ENCODE peak calls at places on chromosomes 13 and 19, in five cellular contexts. O, Y, Z, T and S are unnamed samples.

GRCh38 chr13:77894743-77895142 is 23.9 kb downstream of the EDNRB start:
- DNase-seq in O (no peak), Y (no peak), Z (no peak), T (no peak), S (no peak)

GRCh38 chr13:50840327-50840726 is 3.2 kb downstream of the DLEU7 start:
- DNase-seq in O (no peak), Y (no peak), Z (no peak), T (no peak), S (no peak)

GRCh38 chr19:58001895-58002369 is 688 bp downstream of the ZNF606 start:
- DNase-seq in O (no peak), Y (no peak), Z (no peak), T (no peak), S (no peak)

GRCh38 chr19:39038098-39038497 is 5.7 kb upstream of the FBXO27 start:
- DNase-seq in O (no peak), Y (peak; percentile 61), Z (no peak), T (no peak), S (no peak)

GRCh38 chr13:30038884-30039283 is 188.5 kb upstream of the UBL3 start:
- DNase-seq in O (no peak), Y (peak; percentile 41), Z (no peak), T (no peak), S (no peak)

GRCh38 chr13:50229935-50230334 is 214.7 kb downstream of the KCNRG start:
- DNase-seq in O (no peak), Y (peak; percentile 46), Z (no peak), T (no peak), S (no peak)

GRCh38 chr19:46392252-46392801 is 21.0 kb downstream of the CCDC8 start:
- DNase-seq in O (no peak), Y (peak; percentile 73), Z (peak; percentile 49), T (peak; percentile 80), S (no peak)

GRCh38 chr19:44947041-44947581 is 1.3 kb downstream of the APOC2 start:
- DNase-seq in O (no peak), Y (no peak), Z (no peak), T (no peak), S (no peak)

GRCh38 chr13:21453352-21454089 is 5.6 kb downstream of the ZDHHC20 start:
- DNase-seq in O (no peak), Y (no peak), Z (no peak), T (no peak), S (no peak)

GRCh38 chr13:68714292-68714691 is 1393.3 kb upstream of the ATXN8OS start:
- DNase-seq in O (no peak), Y (no peak), Z (no peak), T (no peak), S (no peak)

GRCh38 chr19:51777570-51778460 is 16.8 kb downstream of the FPR2 start:
- DNase-seq in O (peak; percentile 78), Y (peak; percentile 98), Z (peak; percentile 78), T (no peak), S (peak; percentile 67)

GRCh38 chr13:52968074-52968700 is 60.4 kb upstream of the OLFM4 start:
- DNase-seq in O (peak; percentile 63), Y (peak; percentile 77), Z (peak; percentile 82), T (peak; percentile 89), S (peak; percentile 60)

GRCh38 chr13:72186730-72187422 is 319.9 kb upstream of the DACH1 start:
- DNase-seq in O (no peak), Y (no peak), Z (no peak), T (no peak), S (no peak)

GRCh38 chr13:113959198-113959597 is 14.7 kb downstream of the C13orf46 start:
- DNase-seq in O (no peak), Y (no peak), Z (no peak), T (peak; percentile 15), S (no peak)

GRCh38 chr13:40318366-40318765 is 348.1 kb downstream of the FOXO1 start:
- DNase-seq in O (peak; percentile 61), Y (peak; percentile 25), Z (no peak), T (no peak), S (peak; percentile 50)

GRCh38 chr19:41299755-41300089 is 10.2 kb upstream of the CCDC97 start:
- DNase-seq in O (peak; percentile 84), Y (peak; percentile 78), Z (peak; percentile 71), T (no peak), S (peak; percentile 75)

GRCh38 chr19:31943305-31943704 is 402.1 kb upstream of the ZNF507 start:
- DNase-seq in O (no peak), Y (no peak), Z (no peak), T (no peak), S (no peak)

GRCh38 chr13:111058796-111059506 is 56.2 kb upstream of the ARHGEF7 start:
- DNase-seq in O (no peak), Y (no peak), Z (no peak), T (no peak), S (no peak)

GRCh38 chr13:51194942-51195341 is 27.3 kb upstream of the FAM124A start:
- DNase-seq in O (no peak), Y (no peak), Z (no peak), T (no peak), S (no peak)

GRCh38 chr13:80716610-80717081 is 375.7 kb upstream of the SPRY2 start:
- DNase-seq in O (peak; percentile 30), Y (peak; percentile 83), Z (no peak), T (no peak), S (no peak)

GRCh38 chr19:9861503-9861902 is 26.4 kb downstream of the PIN1 start:
- DNase-seq in O (no peak), Y (no peak), Z (no peak), T (no peak), S (no peak)
- H3K27me3 ChIP-seq in O (no peaks in the 10 kb centered on the region), Y (no peaks in the 10 kb centered on the region), Z (no peaks in the 10 kb centered on the region), T (no peaks in the 10 kb centered on the region), S (peaks cover 14% of the 10 kb centered on the region)

GRCh38 chr13:35697281-35697680 is 220.8 kb upstream of the MAB21L1 start:
- DNase-seq in O (no peak), Y (no peak), Z (no peak), T (no peak), S (no peak)

GRCh38 chr13:35695411-35695810 is 218.9 kb upstream of the MAB21L1 start:
- DNase-seq in O (no peak), Y (no peak), Z (no peak), T (no peak), S (no peak)

GRCh38 chr13:35693142-35693784 is 216.8 kb upstream of the MAB21L1 start:
- DNase-seq in O (no peak), Y (no peak), Z (no peak), T (no peak), S (no peak)

GRCh38 chr13:35694549-35695233 is 218.2 kb upstream of the MAB21L1 start:
- DNase-seq in O (no peak), Y (no peak), Z (no peak), T (no peak), S (no peak)

GRCh38 chr13:35694031-35694430 is 217.5 kb upstream of the MAB21L1 start:
- DNase-seq in O (no peak), Y (no peak), Z (no peak), T (no peak), S (no peak)
- H3K4me1 ChIP-seq in O (no peaks in the 10 kb centered on the region), Y (no peaks in the 10 kb centered on the region), Z (no peaks in the 10 kb centered on the region), T (no peaks in the 10 kb centered on the region), S (no peaks in the 10 kb centered on the region)

DNA sequence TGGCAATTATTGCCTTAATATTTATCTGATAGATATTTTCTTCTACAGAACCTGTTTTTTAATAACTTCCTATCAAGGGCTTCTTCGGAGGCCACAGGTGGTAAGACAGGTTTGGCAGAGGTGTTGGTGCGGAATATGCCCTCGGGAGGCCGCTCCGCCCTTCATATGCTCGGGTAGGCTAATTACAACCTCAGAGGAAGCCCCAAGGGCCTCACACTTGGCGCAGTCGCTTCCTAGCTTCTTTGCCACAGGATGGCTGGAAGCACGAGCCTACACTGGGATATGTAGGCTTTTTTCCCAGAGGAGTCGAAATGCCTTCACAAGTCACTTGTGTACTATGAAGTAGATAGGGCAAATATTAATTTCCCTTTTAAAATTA is 68.8 kb downstream of the LMO7 start:
- DNase-seq in O (no peak), Y (no peak), Z (peak; percentile 79), T (peak; percentile 72), S (no peak)
- TF ChIP-seq CTCF in O (no peak), Y (no peak), Z (no peak), T (no peak), S (no peak)

GRCh38 chr19:1780272-1780957 is 27.1 kb downstream of the ONECUT3 start:
- DNase-seq in O (no peak), Y (peak; percentile 40), Z (no peak), T (no peak), S (no peak)
- H3K27me3 ChIP-seq in O (peaks cover 83% of the 10 kb centered on the region), Y (peaks cover 71% of the 10 kb centered on the region), Z (peaks cover 68% of the 10 kb centered on the region), T (peaks cover 100% of the 10 kb centered on the region), S (peaks cover 98% of the 10 kb centered on the region)

GRCh38 chr13:28621439-28621838 is 37.5 kb upstream of the POMP start:
- DNase-seq in O (no peak), Y (peak; percentile 45), Z (no peak), T (no peak), S (no peak)
- H3K4me1 ChIP-seq in O (no peaks in the 10 kb centered on the region), Y (no peaks in the 10 kb centered on the region), Z (no peaks in the 10 kb centered on the region), T (peaks cover 45% of the 10 kb centered on the region), S (no peaks in the 10 kb centered on the region)